ENCODE peak calls at places on chromosomes 5 and 9, in six cellular contexts. C, H, V, F, D and A are unnamed samples.

GRCh38 chr5:15637886-15638285 is 137.9 kb downstream of the FBXL7 start:
- DNase-seq in V (no peak), D (no peak), H (no peak), C (no peak), F (no peak), A (no peak)

GRCh38 chr5:74072646-74073045 is 446.6 kb downstream of the ARHGEF28 start:
- DNase-seq in H (no peak), V (no peak), C (no peak), F (peak; percentile 25), D (no peak), A (no peak)

GRCh38 chr5:10081584-10081983 is 168.1 kb downstream of the ATPSCKMT start:
- DNase-seq in C (no peak), H (no peak), V (no peak), D (no peak), F (no peak), A (no peak)

GRCh38 chr9:137303893-137304382 is 1.9 kb upstream of the NRARP start:
- DNase-seq in D (no peak), F (no peak), H (no peak), V (no peak), C (no peak), A (peak; percentile 25)

GRCh38 chr5:180086816-180087426 is 15.4 kb upstream of the RNF130 start:
- DNase-seq in D (no peak), H (no peak), C (no peak), F (no peak), V (no peak), A (no peak)

GRCh38 chr5:170297589-170298462 is at the start of gene LCP2:
- DNase-seq in D (no peak), H (no peak), F (no peak), V (no peak), C (peak; percentile 52), A (no peak)

GRCh38 chr9:6367128-6367741 is 39.1 kb downstream of the TPD52L3 start:
- DNase-seq in D (peak; percentile 40), C (no peak), F (peak; percentile 50), V (no peak), H (no peak), A (no peak)

GRCh38 chr9:107586493-107586892 is 96.9 kb upstream of the KLF4 start:
- DNase-seq in V (no peak), F (no peak), C (no peak), D (no peak), H (no peak), A (no peak)

GRCh38 chr9:4780651-4781050 is 12.1 kb upstream of the RCL1 start:
- DNase-seq in F (no peak), H (no peak), C (no peak), D (no peak), V (no peak), A (no peak)

GRCh38 chr9:96486351-96487029 is 36.5 kb downstream of the HABP4 start:
- DNase-seq in D (peak; percentile 94), H (peak; percentile 50), V (peak; percentile 78), F (peak; percentile 75), C (no peak), A (no peak)

GRCh38 chr9:3447143-3447542 is 78.7 kb downstream of the RFX3 start:
- DNase-seq in H (no peak), C (no peak), V (no peak), F (no peak), D (no peak), A (no peak)

GRCh38 chr5:68021185-68021584 is 194.4 kb upstream of the PIK3R1 start:
- DNase-seq in V (no peak), D (no peak), H (no peak), C (no peak), F (no peak), A (no peak)

GRCh38 chr5:139788294-139788875 is 7.2 kb upstream of the PSD2 start:
- DNase-seq in H (no peak), F (no peak), V (no peak), D (no peak), C (no peak), A (peak; percentile 61)

GRCh38 chr5:139789116-139789844 is 6.3 kb upstream of the PSD2 start:
- DNase-seq in V (no peak), C (no peak), D (no peak), H (no peak), F (no peak), A (no peak)

GRCh38 chr5:139787568-139788293 is 7.9 kb upstream of the PSD2 start:
- DNase-seq in H (peak; percentile 86), V (peak; percentile 81), F (peak; percentile 73), D (peak; percentile 89), C (peak; percentile 77), A (peak; percentile 92)

GRCh38 chr5:139789845-139790189 is 5.8 kb upstream of the PSD2 start:
- DNase-seq in D (no peak), H (no peak), V (no peak), F (no peak), C (no peak), A (no peak)

DNA sequence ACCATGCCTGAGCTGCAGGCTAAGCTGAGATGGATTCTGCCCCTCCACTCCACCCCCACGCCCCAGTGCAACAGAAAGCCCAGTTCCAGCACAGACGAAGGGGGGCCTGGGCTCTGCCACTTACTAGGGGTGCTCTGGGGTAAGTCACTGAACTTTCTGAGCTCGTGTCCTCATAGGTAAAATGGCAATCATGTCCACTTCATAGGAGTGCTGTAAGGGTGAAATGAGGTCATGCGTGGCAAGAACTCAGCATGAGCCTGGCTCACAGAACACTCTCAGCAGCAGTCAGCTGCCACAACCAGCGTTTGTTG is 8.4 kb upstream of the PSD2 start:
- DNase-seq in C (no peak), D (no peak), F (no peak), H (no peak), V (no peak), A (no peak)
- H3K4me3 ChIP-seq in C (no peak overlapping the region), D (no peak overlapping the region), F (no peak overlapping the region), H (no peak overlapping the region), V (no peak overlapping the region), A (no peak overlapping the region)

DNA sequence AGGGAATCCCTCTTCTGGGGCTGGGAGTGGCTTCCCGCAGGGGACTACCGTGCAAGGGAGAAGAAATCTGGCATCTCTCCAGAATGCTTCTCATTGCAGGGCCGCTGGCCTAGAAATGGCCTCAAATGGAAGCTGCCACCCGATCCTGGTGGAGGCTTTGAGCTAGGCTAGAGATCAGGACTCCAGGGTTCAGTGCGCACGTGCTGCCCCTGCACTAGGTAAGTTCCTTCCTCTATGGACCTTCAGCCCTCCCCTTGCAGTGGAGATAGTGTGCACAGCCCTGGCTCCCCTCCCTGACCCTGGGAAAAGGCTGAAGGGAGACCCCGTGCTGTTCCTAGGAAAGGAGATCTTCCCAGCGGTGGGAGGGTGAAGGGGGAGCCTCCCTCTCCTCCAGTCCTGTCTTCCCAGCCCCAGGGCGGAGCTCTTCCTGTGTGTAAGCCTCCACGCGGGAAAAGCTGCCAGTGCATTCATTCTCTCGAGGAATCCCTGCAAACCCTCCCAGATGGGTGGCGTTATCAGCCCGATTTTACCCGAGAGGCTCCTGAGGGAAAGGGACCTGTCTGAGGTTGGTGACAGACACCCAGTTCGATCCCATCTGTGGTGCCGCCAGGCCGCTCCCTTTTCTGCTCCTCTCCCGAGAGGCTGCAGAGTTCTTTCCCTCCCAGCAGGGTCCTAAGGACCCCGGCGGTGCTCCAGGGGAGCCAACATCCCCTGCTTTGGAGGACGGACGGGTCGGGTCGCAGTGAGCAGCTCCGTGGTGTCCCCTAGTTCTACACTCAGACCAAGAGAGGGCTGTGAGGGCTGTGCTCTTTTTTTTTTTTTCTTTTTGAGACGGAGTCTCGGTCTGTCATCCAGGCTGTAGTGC is 1.4 kb upstream of the CERCAM start:
- DNase-seq in V (no peak), H (peak; percentile 41), D (peak; percentile 54), F (peak; percentile 51), C (peak; percentile 13), A (peak; percentile 22)
- H3K4me3 ChIP-seq in V (no peak overlapping the region), H (peak overlapping the region; percentile 95), D (peak overlapping the region; percentile 84), F (no peak overlapping the region), C (no peak overlapping the region), A (no peak overlapping the region)

DNA sequence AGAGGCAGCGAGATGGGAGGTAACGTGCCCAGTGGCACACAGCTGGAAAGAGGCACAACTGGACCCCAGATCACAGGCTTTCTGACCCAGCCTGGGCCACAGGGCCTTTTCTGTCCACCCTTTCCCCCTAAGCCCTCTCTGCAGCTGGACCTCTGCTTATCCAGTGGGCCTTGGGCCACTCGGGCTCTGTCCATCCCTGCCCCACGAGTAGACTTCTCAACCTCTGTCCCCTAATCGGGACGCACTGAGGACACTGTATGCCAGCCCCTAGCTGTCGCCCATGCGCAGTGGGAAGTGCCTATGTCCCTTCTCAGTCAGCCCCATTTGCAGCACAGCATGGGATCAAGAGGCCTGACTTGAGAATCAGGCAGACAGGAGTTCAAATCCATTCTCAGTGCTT is 65.6 kb upstream of the NEURL1B start:
- DNase-seq in V (no peak), D (no peak), C (no peak), F (no peak), H (no peak), A (no peak)
- H3K4me3 ChIP-seq in V (no peak overlapping the region), D (no peak overlapping the region), C (no peak overlapping the region), F (no peak overlapping the region), H (no peak overlapping the region), A (no peak overlapping the region)

GRCh38 chr9:95098391-95098921 is 219.1 kb downstream of the FANCC start:
- DNase-seq in V (no peak), H (no peak), D (peak; percentile 30), F (no peak), C (no peak), A (no peak)
- H3K4me3 ChIP-seq in V (no peak overlapping the region), H (no peak overlapping the region), D (no peak overlapping the region), F (no peak overlapping the region), C (no peak overlapping the region), A (no peak overlapping the region)

GRCh38 chr5:135491552-135492318 is 39.6 kb upstream of the TIFAB start:
- DNase-seq in F (no peak), C (no peak), D (no peak), V (no peak), H (peak; percentile 42), A (peak; percentile 79)
- H3K4me3 ChIP-seq in F (no peak overlapping the region), C (no peak overlapping the region), D (no peak overlapping the region), V (no peak overlapping the region), H (no peak overlapping the region), A (peak overlapping the region; percentile 49)

GRCh38 chr5:174425271-174425963 is 299.0 kb upstream of the MSX2 start:
- DNase-seq in H (no peak), D (no peak), V (no peak), F (no peak), C (no peak), A (no peak)
- H3K4me3 ChIP-seq in H (no peak overlapping the region), D (no peak overlapping the region), V (no peak overlapping the region), F (no peak overlapping the region), C (no peak overlapping the region), A (no peak overlapping the region)